ENCODE peak calls at places on chromosomes 12 and 14, in six cellular contexts. R, W, P, M, U and B are unnamed samples.

GRCh38 chr14:26593377-26593776 is 4.5 kb downstream of the NOVA1 start:
- DNase-seq in W (no peak), R (no peak), U (no peak), P (no peak), M (no peak), B (no peak)

GRCh38 chr12:119258149-119258548 is 76.4 kb upstream of the CCDC60 start:
- DNase-seq in P (no peak), R (peak; percentile 21), U (no peak), M (no peak), W (no peak), B (no peak)

GRCh38 chr14:22410497-22410896 is 178.5 kb downstream of the DAD1 start:
- DNase-seq in P (no peak), M (no peak), W (no peak), U (no peak), R (no peak), B (peak; percentile 17)

GRCh38 chr14:32826404-32827082 is 112.1 kb upstream of the NPAS3 start:
- DNase-seq in P (no peak), M (peak; percentile 64), U (no peak), W (no peak), R (peak; percentile 29), B (peak; percentile 3)

GRCh38 chr14:60553855-60554254 is 44.9 kb downstream of the SIX6 start:
- DNase-seq in U (no peak), M (peak; percentile 21), P (no peak), W (no peak), R (no peak), B (peak; percentile 33)

GRCh38 chr12:118488034-118488433 is 111.7 kb downstream of the SUDS3 start:
- DNase-seq in W (no peak), R (no peak), M (no peak), U (no peak), P (no peak), B (no peak)

GRCh38 chr12:109264095-109264942 is 44.8 kb downstream of the FOXN4 start:
- DNase-seq in P (peak; percentile 70), U (peak; percentile 74), M (peak; percentile 53), W (no peak), R (peak; percentile 64), B (peak; percentile 86)

GRCh38 chr14:61565836-61566536 is 129.3 kb upstream of the HIF1A start:
- DNase-seq in U (no peak), P (no peak), R (no peak), W (no peak), M (peak; percentile 94), B (peak; percentile 91)

GRCh38 chr12:28265435-28266042 is 75.3 kb downstream of the CCDC91 start:
- DNase-seq in P (no peak), M (no peak), U (no peak), R (no peak), W (no peak), B (no peak)

GRCh38 chr14:60482743-60483142 is 3.1 kb downstream of the C14orf39 start:
- DNase-seq in P (no peak), W (no peak), R (no peak), U (no peak), M (no peak), B (no peak)

GRCh38 chr12:94636462-94637085 is 13.8 kb downstream of the TMCC3 start:
- DNase-seq in W (no peak), R (no peak), P (no peak), M (peak; percentile 45), U (no peak), B (no peak)

GRCh38 chr14:74882103-74882920 is 596 bp downstream of the DLST start:
- DNase-seq in P (no peak), R (peak; percentile 39), M (peak; percentile 63), W (no peak), U (peak; percentile 69), B (peak; percentile 90)

GRCh38 chr12:123984903-123985302 is 11.9 kb downstream of the ZNF664 start:
- DNase-seq in P (no peak), U (no peak), W (no peak), R (no peak), M (no peak), B (no peak)

GRCh38 chr12:80580254-80580653 is 127.2 kb upstream of the MYF6 start:
- DNase-seq in P (no peak), W (peak; percentile 93), U (no peak), R (no peak), M (peak; percentile 95), B (peak; percentile 93)

GRCh38 chr12:121795029-121795977 is 1.8 kb upstream of the RHOF start:
- DNase-seq in R (peak; percentile 89), W (no peak), P (peak; percentile 92), U (peak; percentile 90), M (peak; percentile 86), B (peak; percentile 82)

GRCh38 chr14:67514650-67515385 is 18.3 kb upstream of the PLEKHH1 start:
- DNase-seq in M (peak; percentile 37), P (peak; percentile 37), W (no peak), R (peak; percentile 16), U (peak; percentile 65), B (peak; percentile 76)

GRCh38 chr12:68919581-68920239 is 13.3 kb downstream of the CPM start:
- DNase-seq in P (no peak), U (no peak), M (no peak), R (no peak), W (no peak), B (no peak)

GRCh38 chr12:21418403-21418802 is 19.1 kb upstream of the PYROXD1 start:
- DNase-seq in M (no peak), R (no peak), W (no peak), P (no peak), U (no peak), B (no peak)

GRCh38 chr12:112916270-112916669 is 9.5 kb downstream of the OAS1 start:
- DNase-seq in R (no peak), P (peak; percentile 15), M (peak; percentile 30), W (no peak), U (no peak), B (no peak)

GRCh38 chr12:79438480-79439178 is 252.1 kb downstream of the PAWR start:
- DNase-seq in W (no peak), R (no peak), U (no peak), M (no peak), P (no peak), B (no peak)

GRCh38 chr14:65002586-65003210 is 16.0 kb downstream of the FNTB start:
- DNase-seq in P (no peak), W (no peak), R (no peak), M (peak; percentile 42), U (no peak), B (peak; percentile 75)

GRCh38 chr14:61493239-61493638 is 171.9 kb downstream of the PRKCH start:
- DNase-seq in P (no peak), W (no peak), R (no peak), M (peak; percentile 92), U (no peak), B (peak; percentile 94)

GRCh38 chr12:124039276-124039675 is 66.3 kb downstream of the ZNF664 start:
- DNase-seq in W (no peak), U (no peak), P (peak; percentile 58), M (peak; percentile 35), R (no peak), B (peak; percentile 72)

GRCh38 chr12:121796855-121797751 is 3.6 kb upstream of the RHOF start:
- DNase-seq in R (peak; percentile 92), U (peak; percentile 97), M (peak; percentile 89), W (no peak), P (peak; percentile 98), B (peak; percentile 96)

DNA sequence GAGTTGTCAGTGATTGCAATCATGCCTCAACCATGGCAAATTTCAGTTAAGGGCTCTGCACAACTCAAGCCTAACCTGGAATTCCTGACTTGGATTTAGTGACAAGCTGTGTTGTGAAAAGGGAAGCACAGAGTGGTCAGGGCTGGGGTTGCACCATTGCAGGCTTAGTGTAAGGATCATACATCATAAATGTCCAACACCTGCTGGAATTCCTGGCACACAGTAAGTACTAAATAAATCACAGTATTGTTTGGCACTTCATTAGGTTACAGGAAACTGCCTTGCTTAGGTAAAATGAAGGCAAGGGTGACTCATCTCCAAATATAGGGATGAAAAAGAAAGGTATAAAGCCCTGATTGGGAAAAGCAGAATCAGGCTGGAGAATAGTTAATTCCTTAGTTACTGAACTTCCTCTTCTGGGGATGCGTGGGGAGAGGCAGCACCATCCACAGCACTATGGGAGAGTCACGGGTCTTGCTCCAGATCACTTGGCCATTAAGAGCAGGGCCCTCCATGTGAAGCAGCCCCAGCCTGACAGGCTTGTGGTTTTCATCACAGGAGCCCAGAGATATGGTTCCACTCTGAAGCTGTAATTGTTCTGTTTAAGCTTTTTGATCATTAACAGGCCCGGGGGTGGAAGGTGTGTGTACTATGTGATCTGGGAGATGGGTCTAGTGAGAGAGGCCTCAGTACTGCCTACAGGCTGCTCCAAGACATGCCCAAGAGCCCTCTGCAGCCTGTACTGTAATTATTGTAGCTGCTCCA is 39.7 kb downstream of the SLC8A3 start:
- DNase-seq in U (no peak), R (no peak), W (no peak), P (no peak), M (no peak), B (no peak)
- H3K27me3 ChIP-seq in U (peaks cover 7% of the 10 kb centered on the region), R (peaks cover 56% of the 10 kb centered on the region), W (no peaks in the 10 kb centered on the region), P (no peaks in the 10 kb centered on the region), M (no peaks in the 10 kb centered on the region), B (no peaks in the 10 kb centered on the region)

DNA sequence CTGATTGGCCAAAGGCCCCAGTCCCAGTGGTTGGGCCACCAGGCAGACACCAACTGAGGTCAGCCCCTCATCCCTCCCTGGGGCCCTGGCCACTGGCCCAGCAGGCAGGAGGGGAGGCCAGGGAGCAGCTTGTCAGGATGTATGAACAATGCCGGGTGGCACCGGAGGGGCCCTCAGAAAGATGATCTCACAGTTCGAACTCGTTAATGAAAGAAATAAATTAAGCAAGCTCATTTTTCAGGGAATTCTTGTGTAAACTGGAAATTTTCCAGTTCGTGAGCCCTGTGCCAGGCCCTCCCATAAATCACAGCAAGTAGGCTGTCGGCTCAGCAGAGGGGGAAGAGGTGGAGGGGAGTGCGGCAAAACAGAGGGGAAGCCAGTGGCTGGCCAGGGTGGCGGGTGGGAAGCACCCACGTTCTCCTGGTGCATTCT is 177.0 kb upstream of the VASH1 start:
- DNase-seq in P (peak; percentile 76), U (no peak), M (no peak), R (no peak), W (no peak), B (no peak)
- H3K27me3 ChIP-seq in P (no peaks in the 10 kb centered on the region), U (no peaks in the 10 kb centered on the region), M (no peaks in the 10 kb centered on the region), R (no peaks in the 10 kb centered on the region), W (no peaks in the 10 kb centered on the region), B (no peaks in the 10 kb centered on the region)

DNA sequence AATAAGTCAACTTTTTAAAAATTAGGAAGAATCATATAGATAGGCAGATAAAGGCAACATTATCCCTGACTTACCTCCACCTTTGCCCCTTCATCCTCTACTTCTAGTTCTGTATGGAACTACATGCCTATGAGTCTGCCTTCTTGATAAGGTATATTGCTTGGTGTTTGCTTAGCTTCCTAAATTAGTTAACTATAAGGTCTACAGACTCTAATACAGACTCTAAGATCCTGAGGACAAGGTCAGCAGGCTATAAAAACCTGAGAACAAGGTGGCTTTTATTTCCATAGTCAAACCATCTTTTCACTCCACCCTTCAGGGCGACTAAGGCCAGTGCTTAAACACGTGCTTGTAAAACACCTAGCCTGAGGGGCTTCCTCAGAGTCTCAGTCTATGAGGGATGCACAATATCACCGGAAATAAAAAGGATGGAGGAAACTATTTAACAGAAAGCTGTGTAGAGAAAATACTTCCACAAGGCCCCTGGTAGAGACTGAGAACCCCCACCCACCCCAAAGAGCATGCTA is 36.1 kb upstream of the COL2A1 start:
- DNase-seq in W (no peak), U (no peak), P (no peak), M (no peak), R (no peak), B (no peak)
- H3K27me3 ChIP-seq in W (no peaks in the 10 kb centered on the region), U (no peaks in the 10 kb centered on the region), P (no peaks in the 10 kb centered on the region), M (no peaks in the 10 kb centered on the region), R (no peaks in the 10 kb centered on the region), B (no peaks in the 10 kb centered on the region)

DNA sequence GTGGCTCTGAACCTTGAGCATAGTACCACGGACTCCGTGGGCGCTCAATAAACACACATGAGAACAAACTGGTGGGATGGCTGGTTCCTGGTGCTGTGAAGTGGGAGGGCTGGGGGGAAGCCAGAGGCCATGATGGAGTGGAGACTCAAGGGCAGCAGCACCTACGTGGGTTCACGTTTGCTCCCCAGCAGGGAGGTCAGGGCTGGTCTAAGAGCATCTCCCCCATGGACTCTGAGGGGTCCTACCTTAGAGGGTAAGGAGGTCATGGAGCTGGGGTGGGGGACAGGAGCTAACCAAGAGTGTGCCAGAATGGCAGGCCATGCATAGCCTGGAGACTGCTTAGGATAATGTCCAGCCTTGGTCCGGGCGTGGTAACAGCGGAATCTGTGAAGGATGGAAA is 102.9 kb downstream of the PRMT8 start:
- DNase-seq in W (no peak), U (no peak), M (no peak), P (no peak), R (no peak), B (no peak)
- H3K27me3 ChIP-seq in W (peaks cover 4% of the 10 kb centered on the region), U (no peaks in the 10 kb centered on the region), M (peaks cover 2% of the 10 kb centered on the region), P (no peaks in the 10 kb centered on the region), R (no peaks in the 10 kb centered on the region), B (peaks cover 16% of the 10 kb centered on the region)